ENCODE peak calls at places on chromosomes 3 and 15, in five cellular contexts. X, N, H, K and P are unnamed samples.

GRCh38 chr3:30724863-30725262 is 118.5 kb downstream of the TGFBR2 start:
- DNase-seq in X (no peak), N (no peak), K (no peak), H (no peak), P (no peak)

GRCh38 chr15:38671675-38672141 is 107.1 kb upstream of the RASGRP1 start:
- DNase-seq in X (no peak), H (no peak), N (no peak), K (no peak), P (no peak)

GRCh38 chr15:75620776-75621536 is 4.6 kb downstream of the SNUPN start:
- DNase-seq in K (no peak), H (no peak), X (no peak), N (no peak), P (no peak)

GRCh38 chr15:91965501-91966180 is 112.1 kb downstream of the SLCO3A1 start:
- DNase-seq in N (no peak), K (no peak), H (no peak), X (peak; percentile 73), P (peak; percentile 30)

GRCh38 chr3:149771652-149772271 is 19.5 kb upstream of the COMMD2 start:
- DNase-seq in K (no peak), X (no peak), N (no peak), H (peak; percentile 0), P (peak; percentile 64)

GRCh38 chr3:53071882-53072431 is 26.1 kb upstream of the SFMBT1 start:
- DNase-seq in K (no peak), N (no peak), H (no peak), X (no peak), P (no peak)

GRCh38 chr3:121482651-121483050 is 63.1 kb downstream of the POLQ start:
- DNase-seq in X (no peak), K (no peak), H (no peak), N (no peak), P (no peak)

GRCh38 chr15:23073890-23074631 is 34.7 kb upstream of the TUBGCP5 start:
- DNase-seq in H (peak; percentile 24), K (no peak), X (no peak), N (no peak), P (peak; percentile 96)

GRCh38 chr15:82847703-82848102 is 38.3 kb downstream of the WHAMM start:
- DNase-seq in H (no peak), N (no peak), K (no peak), X (no peak), P (no peak)

GRCh38 chr15:65329298-65329990 is 25.0 kb downstream of the RNU5B-1 start:
- DNase-seq in X (no peak), N (no peak), H (no peak), K (no peak), P (no peak)

GRCh38 chr3:185561958-185562357 is 9.6 kb upstream of the LIPH start:
- DNase-seq in K (no peak), H (no peak), N (no peak), X (no peak), P (no peak)

GRCh38 chr3:86990171-86990733 is 697 bp downstream of the VGLL3 start:
- DNase-seq in H (no peak), K (no peak), X (no peak), N (no peak), P (no peak)

GRCh38 chr3:182980204-182981037 is at the start of gene DCUN1D1:
- DNase-seq in X (no peak), H (peak; percentile 34), K (peak; percentile 40), N (peak; percentile 79), P (peak; percentile 92)

GRCh38 chr15:39130556-39131379 is 450.1 kb upstream of the THBS1 start:
- DNase-seq in K (no peak), X (no peak), N (no peak), H (no peak), P (no peak)

GRCh38 chr3:98553751-98554150 is 22.0 kb downstream of the GPR15 start:
- DNase-seq in X (no peak), N (no peak), H (no peak), K (no peak), P (no peak)